ENCODE peak calls at places on chromosomes 6 and 20, in six cellular contexts. C, Y, B, J, R and U are unnamed samples.

GRCh38 chr6:63380265-63380664 is 60.5 kb upstream of the LGSN start:
- DNase-seq in C (no peak), Y (no peak), B (no peak), J (no peak), R (no peak), U (no peak)

GRCh38 chr6:85360794-85361642 is 88.9 kb upstream of the NT5E start:
- DNase-seq in C (no peak), Y (no peak), B (peak; percentile 98), J (peak; percentile 90), R (no peak), U (peak; percentile 90)

GRCh38 chr20:54257090-54257816 is 49.4 kb downstream of the PFDN4 start:
- DNase-seq in C (no peak), Y (no peak), B (peak; percentile 97), J (peak; percentile 89), R (peak; percentile 16), U (peak; percentile 92)

GRCh38 chr6:152846825-152847224 is 96.2 kb downstream of the VIP start:
- DNase-seq in C (no peak), Y (no peak), B (no peak), J (no peak), R (no peak), U (no peak)

GRCh38 chr6:131929227-131929626 is 21.9 kb downstream of the CCN2 start:
- DNase-seq in C (no peak), Y (no peak), B (no peak), J (no peak), R (no peak), U (no peak)

GRCh38 chr6:74248966-74249365 is 553.0 kb downstream of the CD109 start:
- DNase-seq in C (no peak), Y (no peak), B (no peak), J (no peak), R (no peak), U (no peak)

GRCh38 chr20:2349801-2350200 is 30.9 kb upstream of the TGM6 start:
- DNase-seq in C (no peak), Y (no peak), B (no peak), J (no peak), R (no peak), U (no peak)

GRCh38 chr6:43405354-43405753 is 22.0 kb upstream of the ABCC10 start:
- DNase-seq in C (no peak), Y (no peak), B (no peak), J (no peak), R (no peak), U (no peak)

GRCh38 chr6:27503436-27504030 is 30.6 kb upstream of the ZNF184 start:
- DNase-seq in C (peak; percentile 56), Y (peak; percentile 68), B (peak; percentile 87), J (no peak), R (peak; percentile 79), U (no peak)

GRCh38 chr20:46108976-46109375 is 9.1 kb upstream of the CD40 start:
- DNase-seq in C (no peak), Y (no peak), B (no peak), J (no peak), R (no peak), U (no peak)

GRCh38 chr20:46112430-46113020 is 5.6 kb upstream of the CD40 start:
- DNase-seq in C (no peak), Y (no peak), B (no peak), J (no peak), R (no peak), U (no peak)

GRCh38 chr20:46113071-46113470 is 5.0 kb upstream of the CD40 start:
- DNase-seq in C (no peak), Y (no peak), B (no peak), J (no peak), R (no peak), U (no peak)

GRCh38 chr20:46111836-46112212 is 6.3 kb upstream of the CD40 start:
- DNase-seq in C (no peak), Y (no peak), B (no peak), J (no peak), R (no peak), U (no peak)

DNA sequence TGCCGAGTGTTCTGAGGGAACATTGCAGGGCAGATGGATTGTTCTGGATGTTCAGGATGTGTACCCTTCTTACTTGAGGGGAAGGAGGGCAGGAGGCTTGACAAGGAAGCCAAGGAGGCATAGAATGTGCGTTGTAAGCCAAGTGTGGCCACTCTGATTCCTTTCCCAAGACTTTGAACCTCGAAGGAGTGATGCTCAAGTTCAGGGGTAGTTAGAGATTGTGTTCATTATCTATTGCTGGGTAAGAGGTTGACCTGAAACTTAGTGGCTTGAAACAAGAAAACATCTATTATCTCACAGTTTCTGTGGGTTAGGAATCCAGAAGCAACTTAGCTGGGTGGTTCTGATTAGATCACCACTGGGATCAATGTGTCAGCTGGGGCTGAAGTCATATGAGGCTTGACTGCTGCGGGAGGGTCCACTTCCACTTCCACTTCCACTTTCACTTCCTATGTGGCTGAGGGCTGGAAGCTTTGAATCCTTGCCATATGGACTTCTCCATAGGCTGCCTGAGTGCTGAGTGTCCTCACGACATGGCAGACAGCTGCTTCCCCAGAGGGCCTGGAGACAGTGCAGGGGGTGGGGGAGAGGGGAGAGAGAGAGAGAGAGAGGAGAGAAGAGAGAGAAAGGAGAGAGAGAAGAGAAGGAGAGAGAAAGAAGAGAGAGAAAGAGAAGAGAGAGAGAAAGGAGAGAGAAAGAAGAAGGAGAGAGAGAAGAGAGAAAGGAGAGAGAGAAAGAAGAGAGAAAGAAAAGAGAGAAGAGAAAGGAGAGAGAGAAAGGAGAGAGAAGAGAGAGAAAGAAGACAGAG is 6.9 kb upstream of the CD40 start:
- DNase-seq in C (no peak), Y (no peak), B (peak; percentile 44), J (no peak), R (no peak), U (no peak)
- H3K4me3 ChIP-seq in C (no peak overlapping the region), Y (no peak overlapping the region), B (no peak overlapping the region), J (no peak overlapping the region), R (no peak overlapping the region), U (no peak overlapping the region)

GRCh38 chr6:45619994-45620471 is 242.3 kb upstream of the SUPT3H start:
- DNase-seq in C (no peak), Y (no peak), B (peak; percentile 55), J (no peak), R (no peak), U (no peak)
- H3K4me3 ChIP-seq in C (no peak overlapping the region), Y (no peak overlapping the region), B (no peak overlapping the region), J (no peak overlapping the region), R (no peak overlapping the region), U (no peak overlapping the region)

GRCh38 chr20:37907330-37907676 is 4.4 kb downstream of the VSTM2L start:
- DNase-seq in C (no peak), Y (no peak), B (no peak), J (no peak), R (no peak), U (no peak)

GRCh38 chr20:37904008-37904675 is 1.2 kb downstream of the VSTM2L start:
- DNase-seq in C (peak; percentile 51), Y (no peak), B (no peak), J (no peak), R (no peak), U (no peak)

GRCh38 chr20:37904845-37905244 is 1.9 kb downstream of the VSTM2L start:
- DNase-seq in C (no peak), Y (no peak), B (no peak), J (no peak), R (no peak), U (no peak)

GRCh38 chr20:37907677-37908397 is 4.9 kb downstream of the VSTM2L start:
- DNase-seq in C (peak; percentile 69), Y (no peak), B (no peak), J (peak; percentile 4), R (no peak), U (peak; percentile 51)

GRCh38 chr20:37905969-37906613 is 3.2 kb downstream of the VSTM2L start:
- DNase-seq in C (no peak), Y (no peak), B (no peak), J (no peak), R (no peak), U (no peak)
- H3K4me3 ChIP-seq in C (no peak overlapping the region), Y (no peak overlapping the region), B (no peak overlapping the region), J (no peak overlapping the region), R (no peak overlapping the region), U (no peak overlapping the region)

DNA sequence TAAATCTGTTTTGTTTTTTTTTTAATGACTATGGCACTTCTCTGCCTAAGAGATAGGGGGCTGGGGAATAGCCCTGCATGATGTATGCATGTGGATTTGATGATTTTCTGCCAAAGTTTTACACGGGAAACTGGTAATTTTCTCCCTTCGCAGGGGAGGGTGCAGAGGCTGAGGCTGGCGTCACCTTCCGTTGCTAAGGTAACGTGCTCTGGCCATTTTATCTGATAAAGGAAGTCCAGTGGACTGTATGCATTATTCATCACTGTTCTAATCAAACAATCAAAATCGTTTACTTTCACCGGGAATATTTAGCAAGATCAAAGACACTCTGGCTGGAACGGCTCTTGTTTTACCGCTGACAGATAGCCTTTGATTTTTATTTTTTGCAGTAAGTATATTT is 789 bp downstream of the PHACTR1 start:
- DNase-seq in C (no peak), Y (no peak), B (no peak), J (no peak), R (no peak), U (no peak)
- H3K4me3 ChIP-seq in C (no peak overlapping the region), Y (no peak overlapping the region), B (no peak overlapping the region), J (no peak overlapping the region), R (no peak overlapping the region), U (no peak overlapping the region)

DNA sequence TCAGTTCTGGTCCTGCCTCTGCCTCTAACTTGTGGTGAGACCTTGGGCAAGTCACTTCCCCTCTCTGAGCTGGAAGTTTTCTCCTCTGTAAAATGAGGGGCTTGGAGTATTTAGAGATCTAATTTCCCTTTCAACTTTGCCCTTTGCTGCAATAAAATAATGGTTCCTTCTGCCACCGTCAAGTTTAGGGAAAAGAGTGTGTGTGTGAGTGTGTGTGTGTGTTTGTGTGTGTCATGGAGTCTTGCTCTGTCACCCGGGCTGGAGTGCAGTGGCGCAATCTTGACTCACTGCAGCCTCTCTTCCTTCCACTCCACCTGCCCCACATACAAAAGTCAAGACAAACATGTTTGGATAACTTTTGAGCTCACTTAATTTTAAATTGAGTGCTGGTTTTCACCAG is 39.2 kb upstream of the PIM1 start:
- DNase-seq in C (no peak), Y (no peak), B (peak; percentile 68), J (no peak), R (peak; percentile 29), U (no peak)
- H3K4me3 ChIP-seq in C (no peak overlapping the region), Y (no peak overlapping the region), B (no peak overlapping the region), J (no peak overlapping the region), R (no peak overlapping the region), U (no peak overlapping the region)

DNA sequence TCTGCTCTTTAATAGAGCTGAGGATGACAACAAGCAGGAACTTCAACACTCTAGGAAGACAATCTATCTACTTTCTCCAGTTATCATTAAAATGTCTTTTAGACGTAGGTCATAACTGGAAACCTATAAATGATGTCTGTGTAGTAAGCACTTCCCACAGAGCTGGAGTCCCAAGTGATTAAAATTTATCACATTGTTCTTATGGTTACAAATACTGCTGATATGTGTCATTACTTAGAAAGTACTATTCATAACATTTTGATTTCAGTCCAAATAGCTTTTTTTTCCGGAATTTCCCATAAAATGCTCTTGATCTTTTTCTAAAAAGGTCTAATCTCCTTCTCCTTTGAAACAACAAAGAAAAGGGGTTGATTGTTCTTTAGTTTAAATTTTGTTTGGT is 132.9 kb upstream of the TCF21 start:
- DNase-seq in C (no peak), Y (no peak), B (peak; percentile 53), J (no peak), R (no peak), U (peak; percentile 65)
- H3K4me3 ChIP-seq in C (no peak overlapping the region), Y (no peak overlapping the region), B (no peak overlapping the region), J (no peak overlapping the region), R (no peak overlapping the region), U (no peak overlapping the region)